ENCODE peak calls at places on chromosomes 3 and 15, in eight cellular contexts. One of them, this sample, is unnamed.
A peak's percentile ranks its signal among the peaks of the same experiment; 100 is the strongest.

GRCh38 chr15:69735126-69735525 is 282.5 kb downstream of the RPLP1 start:
- DNase-seq in GM23338: peak; percentile 50
- DNase-seq in HepG2: no peak
- DNase-seq in Panc1: no peak
- DNase-seq in HCT116: no peak
- DNase-seq in SK-N-SH: peak; percentile 70
- DNase-seq in GM12878: no peak
- DNase-seq in K562: no peak
- DNase-seq in this sample: no peak

GRCh38 chr3:19526071-19526470 is 377.8 kb downstream of the KCNH8 start:
- DNase-seq in GM23338: no peak
- DNase-seq in HepG2: no peak
- DNase-seq in Panc1: no peak
- DNase-seq in HCT116: no peak
- DNase-seq in SK-N-SH: no peak
- DNase-seq in GM12878: no peak
- DNase-seq in K562: no peak
- DNase-seq in this sample: no peak

GRCh38 chr15:76330281-76330680 is 6.3 kb upstream of the ISL2 start:
- DNase-seq in GM23338: peak; percentile 82
- DNase-seq in HepG2: peak; percentile 47
- DNase-seq in Panc1: no peak
- DNase-seq in HCT116: no peak
- DNase-seq in SK-N-SH: peak; percentile 71
- DNase-seq in GM12878: no peak
- DNase-seq in K562: peak; percentile 58
- DNase-seq in this sample: peak; percentile 52

GRCh38 chr3:79329154-79329553 is 438.6 kb downstream of the ROBO1 start:
- DNase-seq in GM23338: no peak
- DNase-seq in HepG2: no peak
- DNase-seq in Panc1: no peak
- DNase-seq in HCT116: no peak
- DNase-seq in SK-N-SH: no peak
- DNase-seq in GM12878: no peak
- DNase-seq in K562: no peak
- DNase-seq in this sample: no peak

GRCh38 chr3:45272828-45273470 is 46.9 kb upstream of the TMEM158 start:
- DNase-seq in GM23338: no peak
- DNase-seq in HepG2: no peak
- DNase-seq in Panc1: no peak
- DNase-seq in HCT116: no peak
- DNase-seq in SK-N-SH: no peak
- DNase-seq in GM12878: no peak
- DNase-seq in K562: no peak
- DNase-seq in this sample: no peak

GRCh38 chr3:196080997-196081833 is 675 bp downstream of the TFRC start:
- DNase-seq in GM23338: peak; percentile 69
- DNase-seq in HepG2: peak; percentile 35
- DNase-seq in Panc1: no peak
- DNase-seq in HCT116: no peak
- DNase-seq in SK-N-SH: peak; percentile 78
- DNase-seq in GM12878: no peak
- DNase-seq in K562: peak; percentile 69
- DNase-seq in this sample: no peak

GRCh38 chr3:104887619-104888018 is 479.1 kb upstream of the ALCAM start:
- DNase-seq in GM23338: no peak
- DNase-seq in HepG2: no peak
- DNase-seq in Panc1: no peak
- DNase-seq in HCT116: no peak
- DNase-seq in SK-N-SH: no peak
- DNase-seq in GM12878: no peak
- DNase-seq in K562: no peak
- DNase-seq in this sample: no peak

GRCh38 chr3:186783731-186784515 is 546 bp downstream of the EIF4A2 start:
- DNase-seq in GM23338: peak; percentile 73
- DNase-seq in HepG2: peak; percentile 46
- DNase-seq in Panc1: no peak
- DNase-seq in HCT116: no peak
- DNase-seq in SK-N-SH: peak; percentile 81
- DNase-seq in GM12878: no peak
- DNase-seq in K562: peak; percentile 83
- DNase-seq in this sample: peak; percentile 80

GRCh38 chr15:59329570-59330350 is 42.9 kb downstream of the MYO1E start:
- DNase-seq in GM23338: no peak
- DNase-seq in HepG2: peak; percentile 76
- DNase-seq in Panc1: no peak
- DNase-seq in HCT116: peak; percentile 35
- DNase-seq in SK-N-SH: no peak
- DNase-seq in GM12878: no peak
- DNase-seq in K562: no peak
- DNase-seq in this sample: no peak

GRCh38 chr15:68389041-68389930 is 42.7 kb downstream of the ITGA11 start:
- DNase-seq in GM23338: peak; percentile 21
- DNase-seq in HepG2: no peak
- DNase-seq in Panc1: no peak
- DNase-seq in HCT116: no peak
- DNase-seq in SK-N-SH: no peak
- DNase-seq in GM12878: no peak
- DNase-seq in K562: no peak
- DNase-seq in this sample: no peak

GRCh38 chr3:8560608-8561007 is 59.0 kb downstream of the LMCD1 start:
- DNase-seq in GM23338: no peak
- DNase-seq in HepG2: no peak
- DNase-seq in Panc1: no peak
- DNase-seq in HCT116: no peak
- DNase-seq in SK-N-SH: no peak
- DNase-seq in GM12878: no peak
- DNase-seq in K562: peak; percentile 38
- DNase-seq in this sample: no peak

GRCh38 chr3:94440767-94441493 is 378.1 kb downstream of the NSUN3 start:
- DNase-seq in GM23338: no peak
- DNase-seq in HepG2: peak; percentile 17
- DNase-seq in Panc1: no peak
- DNase-seq in HCT116: no peak
- DNase-seq in SK-N-SH: no peak
- DNase-seq in GM12878: no peak
- DNase-seq in K562: no peak
- DNase-seq in this sample: no peak

GRCh38 chr3:189298469-189299375 is 127.0 kb downstream of the TPRG1 start:
- DNase-seq in GM23338: no peak
- DNase-seq in HepG2: no peak
- DNase-seq in Panc1: no peak
- DNase-seq in HCT116: no peak
- DNase-seq in SK-N-SH: no peak
- DNase-seq in GM12878: no peak
- DNase-seq in K562: no peak
- DNase-seq in this sample: no peak

GRCh38 chr3:63960048-63960711 is 48.0 kb upstream of the SCAANT1 start:
- DNase-seq in GM23338: no peak
- DNase-seq in HepG2: no peak
- DNase-seq in Panc1: peak; percentile 67
- DNase-seq in HCT116: peak; percentile 4
- DNase-seq in SK-N-SH: no peak
- DNase-seq in GM12878: no peak
- DNase-seq in K562: peak; percentile 60
- DNase-seq in this sample: peak; percentile 63

GRCh38 chr15:75659928-75660645 is 12.4 kb downstream of the SNX33 start:
- DNase-seq in GM23338: no peak
- DNase-seq in HepG2: no peak
- DNase-seq in Panc1: no peak
- DNase-seq in HCT116: no peak
- DNase-seq in SK-N-SH: peak; percentile 82
- DNase-seq in GM12878: no peak
- DNase-seq in K562: no peak
- DNase-seq in this sample: no peak

GRCh38 chr15:95620934-95621579 is 709.4 kb upstream of the NR2F2 start:
- DNase-seq in GM23338: no peak
- DNase-seq in HepG2: no peak
- DNase-seq in Panc1: no peak
- DNase-seq in HCT116: no peak
- DNase-seq in SK-N-SH: no peak
- DNase-seq in GM12878: peak; percentile 35
- DNase-seq in K562: no peak
- DNase-seq in this sample: peak; percentile 80

GRCh38 chr15:90184786-90185704 is 16.1 kb upstream of the SEMA4B start:
- DNase-seq in GM23338: peak; percentile 83
- DNase-seq in HepG2: peak; percentile 54
- DNase-seq in Panc1: no peak
- DNase-seq in HCT116: no peak
- DNase-seq in SK-N-SH: peak; percentile 93
- DNase-seq in GM12878: no peak
- DNase-seq in K562: peak; percentile 86
- DNase-seq in this sample: no peak

GRCh38 chr15:66802087-66803001 is 100.3 kb downstream of the SMAD6 start:
- DNase-seq in GM23338: no peak
- DNase-seq in HepG2: no peak
- DNase-seq in Panc1: no peak
- DNase-seq in HCT116: no peak
- DNase-seq in SK-N-SH: no peak
- DNase-seq in GM12878: no peak
- DNase-seq in K562: peak; percentile 38
- DNase-seq in this sample: no peak

GRCh38 chr3:133570937-133571320 is 2.6 kb upstream of the CDV3 start:
- DNase-seq in GM23338: no peak
- DNase-seq in HepG2: no peak
- DNase-seq in Panc1: no peak
- DNase-seq in HCT116: no peak
- DNase-seq in SK-N-SH: no peak
- DNase-seq in GM12878: no peak
- DNase-seq in K562: no peak
- DNase-seq in this sample: no peak

GRCh38 chr3:15384510-15385237 is 42.7 kb downstream of the METTL6 start:
- DNase-seq in GM23338: no peak
- DNase-seq in HepG2: no peak
- DNase-seq in Panc1: no peak
- DNase-seq in HCT116: no peak
- DNase-seq in SK-N-SH: no peak
- DNase-seq in GM12878: peak; percentile 84
- DNase-seq in K562: no peak
- DNase-seq in this sample: no peak

GRCh38 chr3:67521053-67521646 is 133.3 kb downstream of the SUCLG2 start:
- DNase-seq in GM23338: no peak
- DNase-seq in HepG2: no peak
- DNase-seq in Panc1: no peak
- DNase-seq in HCT116: no peak
- DNase-seq in SK-N-SH: no peak
- DNase-seq in GM12878: no peak
- DNase-seq in K562: no peak
- DNase-seq in this sample: no peak

GRCh38 chr3:122577409-122578028 is at the start of gene PARP15:
- DNase-seq in GM23338: peak; percentile 77
- DNase-seq in HepG2: no peak
- DNase-seq in Panc1: no peak
- DNase-seq in HCT116: no peak
- DNase-seq in SK-N-SH: peak; percentile 30
- DNase-seq in GM12878: no peak
- DNase-seq in K562: no peak
- DNase-seq in this sample: no peak

GRCh38 chr15:27617013-27617412 is 482.1 kb downstream of the OCA2 start:
- DNase-seq in GM23338: no peak
- DNase-seq in HepG2: no peak
- DNase-seq in Panc1: no peak
- DNase-seq in HCT116: no peak
- DNase-seq in SK-N-SH: no peak
- DNase-seq in GM12878: no peak
- DNase-seq in K562: no peak
- DNase-seq in this sample: no peak

GRCh38 chr15:34610388-34610787 is 26.9 kb upstream of the GOLGA8B start:
- DNase-seq in GM23338: peak; percentile 52
- DNase-seq in HepG2: no peak
- DNase-seq in Panc1: no peak
- DNase-seq in HCT116: peak; percentile 6
- DNase-seq in SK-N-SH: no peak
- DNase-seq in GM12878: no peak
- DNase-seq in K562: no peak
- DNase-seq in this sample: no peak

GRCh38 chr3:194957743-194958240 is 272.1 kb downstream of the FAM43A start:
- DNase-seq in GM23338: no peak
- DNase-seq in HepG2: no peak
- DNase-seq in Panc1: no peak
- DNase-seq in HCT116: no peak
- DNase-seq in SK-N-SH: no peak
- DNase-seq in GM12878: no peak
- DNase-seq in K562: no peak
- DNase-seq in this sample: no peak
- TF ChIP-seq POLR2AphosphoS5 in GM23338: no peak
- TF ChIP-seq POLR2AphosphoS5 in HepG2: no peak
- TF ChIP-seq POLR2AphosphoS5 in Panc1: no peak
- TF ChIP-seq POLR2AphosphoS5 in HCT116: no peak
- TF ChIP-seq POLR2AphosphoS5 in SK-N-SH: no peak
- TF ChIP-seq POLR2AphosphoS5 in GM12878: no peak
- TF ChIP-seq POLR2AphosphoS5 in K562: no peak
- TF ChIP-seq POLR2AphosphoS5 in this sample: no peak

GRCh38 chr15:25832158-25832557 is 31.0 kb downstream of the ATP10A start:
- DNase-seq in GM23338: no peak
- DNase-seq in HepG2: no peak
- DNase-seq in Panc1: no peak
- DNase-seq in HCT116: no peak
- DNase-seq in SK-N-SH: no peak
- DNase-seq in GM12878: no peak
- DNase-seq in K562: no peak
- DNase-seq in this sample: no peak

GRCh38 chr15:25825215-25825614 is 37.9 kb downstream of the ATP10A start:
- DNase-seq in GM23338: no peak
- DNase-seq in HepG2: no peak
- DNase-seq in Panc1: no peak
- DNase-seq in HCT116: no peak
- DNase-seq in SK-N-SH: no peak
- DNase-seq in GM12878: no peak
- DNase-seq in K562: no peak
- DNase-seq in this sample: no peak

GRCh38 chr15:25829075-25829474 is 34.1 kb downstream of the ATP10A start:
- DNase-seq in GM23338: no peak
- DNase-seq in HepG2: no peak
- DNase-seq in Panc1: no peak
- DNase-seq in HCT116: no peak
- DNase-seq in SK-N-SH: no peak
- DNase-seq in GM12878: no peak
- DNase-seq in K562: no peak
- DNase-seq in this sample: no peak

GRCh38 chr15:25830844-25831443 is 32.2 kb downstream of the ATP10A start:
- DNase-seq in GM23338: no peak
- DNase-seq in HepG2: no peak
- DNase-seq in Panc1: no peak
- DNase-seq in HCT116: no peak
- DNase-seq in SK-N-SH: no peak
- DNase-seq in GM12878: no peak
- DNase-seq in K562: no peak
- DNase-seq in this sample: no peak
- TF ChIP-seq REST in GM23338: no peak
- TF ChIP-seq REST in HepG2: no peak
- TF ChIP-seq REST in Panc1: no peak
- TF ChIP-seq REST in HCT116: no peak
- TF ChIP-seq REST in SK-N-SH: no peak
- TF ChIP-seq REST in GM12878: no peak
- TF ChIP-seq REST in K562: no peak
- TF ChIP-seq REST in this sample: no peak

GRCh38 chr15:61528590-61528929 is 299.5 kb upstream of the RORA start:
- DNase-seq in GM23338: peak; percentile 20
- DNase-seq in HepG2: no peak
- DNase-seq in Panc1: no peak
- DNase-seq in HCT116: no peak
- DNase-seq in SK-N-SH: no peak
- DNase-seq in GM12878: no peak
- DNase-seq in K562: no peak
- DNase-seq in this sample: no peak
- TF ChIP-seq POLR2AphosphoS5 in GM23338: no peak
- TF ChIP-seq POLR2AphosphoS5 in HepG2: no peak
- TF ChIP-seq POLR2AphosphoS5 in Panc1: no peak
- TF ChIP-seq POLR2AphosphoS5 in HCT116: no peak
- TF ChIP-seq POLR2AphosphoS5 in SK-N-SH: no peak
- TF ChIP-seq POLR2AphosphoS5 in GM12878: no peak
- TF ChIP-seq POLR2AphosphoS5 in K562: no peak
- TF ChIP-seq POLR2AphosphoS5 in this sample: no peak

GRCh38 chr3:97895216-97895615 is 73.4 kb downstream of the CRYBG3 start:
- DNase-seq in GM23338: no peak
- DNase-seq in HepG2: no peak
- DNase-seq in Panc1: no peak
- DNase-seq in HCT116: no peak
- DNase-seq in SK-N-SH: no peak
- DNase-seq in GM12878: peak; percentile 4
- DNase-seq in K562: no peak
- DNase-seq in this sample: no peak
- TF ChIP-seq REST in GM23338: no peak
- TF ChIP-seq REST in HepG2: no peak
- TF ChIP-seq REST in Panc1: no peak
- TF ChIP-seq REST in HCT116: no peak
- TF ChIP-seq REST in SK-N-SH: no peak
- TF ChIP-seq REST in GM12878: no peak
- TF ChIP-seq REST in K562: no peak
- TF ChIP-seq REST in this sample: no peak